ENCODE peak calls at places on chromosomes 6 and 20, in ten cellular contexts. G is stimulated activated CD8-positive, alpha-beta memory T cell treated with anti-CD3 and anti-CD28 coated beads, Interleukin-4, amount 100 ng/mL, for 48 hours; M is Kasumi-1; Q is HT-29; T is GOT3; U is Peyer's patch; R is small intestine; D is PC-9; X is immature natural killer cell; B is aorta. V is an unnamed sample.

GRCh38 chr20:24783631-24784492 is 165.2 kb upstream of the CST7 start:
- DNase-seq in G (no peak), M (peak; percentile 4), Q (peak; percentile 51), T (no peak), U (no peak), R (no peak), D (no peak), X (no peak), B (peak; percentile 34), V (peak; percentile 32)

GRCh38 chr6:33854572-33855030 is 50.8 kb upstream of the MLN start:
- DNase-seq in G (no peak), M (no peak), Q (no peak), T (no peak), U (no peak), R (no peak), D (no peak), X (no peak), B (no peak), V (no peak)

GRCh38 chr6:25670793-25671513 is 18.9 kb downstream of the SCGN start:
- DNase-seq in G (no peak), M (no peak), Q (peak; percentile 32), T (no peak), U (no peak), R (peak; percentile 8), D (no peak), X (no peak), B (no peak), V (no peak)

GRCh38 chr6:152220785-152221184 is 413.3 kb downstream of the ESR1 start:
- DNase-seq in G (no peak), M (no peak), Q (no peak), T (no peak), U (no peak), R (no peak), D (no peak), X (no peak), B (no peak), V (no peak)

GRCh38 chr20:52984451-52984810 is 12.3 kb downstream of the TSHZ2 start:
- DNase-seq in G (no peak), M (no peak), Q (no peak), T (no peak), U (no peak), R (no peak), D (no peak), X (no peak), B (no peak), V (no peak)

GRCh38 chr20:41276317-41276751 is 41.2 kb downstream of the ZHX3 start:
- DNase-seq in G (no peak), M (peak; percentile 11), Q (no peak), T (no peak), U (no peak), R (no peak), D (no peak), X (no peak), B (no peak), V (no peak)

GRCh38 chr6:3159805-3160781 is 2.7 kb upstream of the TUBB2A start:
- DNase-seq in G (peak; percentile 51), M (no peak), Q (peak; percentile 91), T (no peak), U (peak; percentile 91), R (peak; percentile 99), D (peak; percentile 79), X (no peak), B (peak; percentile 77), V (peak; percentile 92)

GRCh38 chr6:127206531-127207065 is 60.1 kb upstream of the RNF146 start:
- DNase-seq in G (no peak), M (no peak), Q (no peak), T (no peak), U (no peak), R (no peak), D (no peak), X (no peak), B (no peak), V (no peak)

GRCh38 chr6:128990349-128990748 is 107.4 kb downstream of the LAMA2 start:
- DNase-seq in G (no peak), M (no peak), Q (no peak), T (no peak), U (no peak), R (peak; percentile 47), D (no peak), X (no peak), B (no peak), V (no peak)

V was measured in SW480.